ENCODE peak calls at places on chromosome 22, in four cellular contexts. P is K562, Y is HepG2, L is GM12878. R is an unnamed sample.

GRCh38 chr22:33743756-33744155 is 176.5 kb downstream of the LARGE1 start:
- DNase-seq in P (no peak), Y (no peak), L (peak), R (no peak)

GRCh38 chr22:48103126-48103875 is 1340.9 kb downstream of the TBC1D22A start:
- DNase-seq in P (no peak), Y (no peak), L (no peak), R (no peak)

GRCh38 chr22:48356731-48357130 is 1470.9 kb downstream of the BRD1 start:
- DNase-seq in P (no peak), Y (no peak), L (no peak), R (no peak)

GRCh38 chr22:17570851-17571631 is 7.7 kb downstream of the SLC25A18 start:
- DNase-seq in P (no peak), Y (no peak), L (no peak), R (no peak)

GRCh38 chr22:27952091-27952490 is 33.0 kb upstream of the PITPNB start:
- DNase-seq in P (no peak), Y (no peak), L (no peak), R (no peak)

GRCh38 chr22:28247114-28247513 is 328.1 kb upstream of the PITPNB start:
- DNase-seq in P (no peak), Y (no peak), L (no peak), R (no peak)

GRCh38 chr22:32824531-32825315 is 23.2 kb downstream of the TIMP3 start:
- DNase-seq in P (no peak), Y (no peak), L (no peak), R (no peak)

GRCh38 chr22:21856197-21856596 is 11.2 kb downstream of the MAPK1 start:
- DNase-seq in P (peak), Y (no peak), L (no peak), R (no peak)

GRCh38 chr22:19579113-19579811 is 55.1 kb upstream of the CLDN5 start:
- DNase-seq in P (peak), Y (no peak), L (no peak), R (no peak)

GRCh38 chr22:23533771-23534191 is 46.3 kb downstream of the IGLL1 start:
- DNase-seq in P (peak), Y (no peak), L (no peak), R (no peak)

GRCh38 chr22:45036154-45036553 is 26.3 kb upstream of the PHF21B start:
- DNase-seq in P (no peak), Y (no peak), L (no peak), R (no peak)

GRCh38 chr22:39663751-39664150 is 93.2 kb downstream of the CACNA1I start:
- DNase-seq in P (no peak), Y (no peak), L (no peak), R (no peak)

GRCh38 chr22:40043086-40043485 is 48.3 kb downstream of the FAM83F start:
- DNase-seq in P (no peak), Y (no peak), L (no peak), R (no peak)

GRCh38 chr22:27504360-27504759 is 297.2 kb downstream of the MN1 start:
- DNase-seq in P (no peak), Y (no peak), L (no peak), R (no peak)

GRCh38 chr22:26547426-26547825 is 35.2 kb upstream of the TFIP11 start:
- DNase-seq in P (no peak), Y (no peak), L (no peak), R (no peak)

GRCh38 chr22:48337957-48338792 is 1489.5 kb downstream of the BRD1 start:
- DNase-seq in P (no peak), Y (no peak), L (no peak), R (no peak)

GRCh38 chr22:20647586-20648305 is 126.2 kb upstream of the SERPIND1 start:
- DNase-seq in P (no peak), Y (no peak), L (no peak), R (no peak)

GRCh38 chr22:50544746-50545253 is 899 bp upstream of the KLHDC7B start:
- DNase-seq in P (no peak), Y (no peak), L (no peak), R (no peak)
- TF ChIP-seq TARDBP in P (no peak), Y (no peak), L (no peak), R (no peak)

DNA sequence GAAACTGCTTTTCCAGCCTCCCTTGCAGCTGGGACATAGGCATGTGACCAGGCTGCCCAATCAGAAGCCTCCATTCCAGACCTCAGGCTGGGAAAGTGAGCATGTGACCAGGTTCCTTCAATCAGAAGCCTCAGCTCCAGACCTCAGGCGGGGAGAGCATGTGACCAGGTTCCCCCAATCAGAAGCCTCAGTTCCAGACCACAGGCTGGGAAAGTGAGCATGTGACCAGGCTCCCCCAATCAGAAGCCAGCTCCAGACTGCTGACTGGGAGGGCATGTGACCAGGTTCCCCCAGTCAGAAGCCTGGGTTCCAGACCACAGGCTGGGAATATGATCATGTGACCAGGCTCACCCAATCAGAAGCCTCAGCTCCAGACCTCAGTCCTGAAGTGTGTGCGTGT is 11.7 kb upstream of the IL2RB start:
- DNase-seq in P (peak), Y (peak), L (no peak), R (peak)
- TF ChIP-seq TARDBP in P (no peak), Y (no peak), L (no peak), R (no peak)

DNA sequence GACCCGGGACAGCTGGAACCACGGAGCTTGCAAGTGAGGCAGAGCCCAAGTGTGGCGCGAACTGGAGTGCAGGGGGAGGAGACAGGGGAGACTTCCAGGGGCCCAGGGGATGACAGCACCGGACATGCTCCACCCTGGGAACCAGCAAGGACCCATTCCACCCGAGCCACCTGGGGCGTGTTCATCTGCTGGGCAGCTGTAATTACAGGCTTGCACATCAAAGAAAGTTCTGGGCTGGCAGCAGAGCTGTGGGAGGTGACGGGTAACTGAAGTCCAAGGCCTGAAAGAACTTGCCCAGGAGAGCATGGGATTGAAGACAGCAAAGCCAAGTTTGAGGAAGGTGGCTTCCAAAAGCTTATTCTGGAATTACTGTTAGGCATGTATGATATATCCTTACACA is 16.3 kb downstream of the CERK start:
- DNase-seq in P (no peak), Y (no peak), L (no peak), R (no peak)
- TF ChIP-seq TARDBP in P (no peak), Y (no peak), L (no peak), R (no peak)

GRCh38 chr22:30243671-30244465 is 2.7 kb downstream of the LIF start:
- DNase-seq in P (no peak), Y (no peak), L (no peak), R (no peak)

GRCh38 chr22:30239421-30240405 is 6.8 kb downstream of the LIF start:
- DNase-seq in P (no peak), Y (no peak), L (no peak), R (no peak)

GRCh38 chr22:30240541-30241417 is 5.8 kb downstream of the LIF start:
- DNase-seq in P (no peak), Y (no peak), L (no peak), R (no peak)

GRCh38 chr22:30238661-30239420 is 7.7 kb downstream of the LIF start:
- DNase-seq in P (peak), Y (no peak), L (no peak), R (no peak)

GRCh38 chr22:30241576-30242371 is 4.8 kb downstream of the LIF start:
- DNase-seq in P (no peak), Y (no peak), L (no peak), R (no peak)
- TF ChIP-seq TARDBP in P (no peak), Y (no peak), L (no peak), R (no peak)

DNA sequence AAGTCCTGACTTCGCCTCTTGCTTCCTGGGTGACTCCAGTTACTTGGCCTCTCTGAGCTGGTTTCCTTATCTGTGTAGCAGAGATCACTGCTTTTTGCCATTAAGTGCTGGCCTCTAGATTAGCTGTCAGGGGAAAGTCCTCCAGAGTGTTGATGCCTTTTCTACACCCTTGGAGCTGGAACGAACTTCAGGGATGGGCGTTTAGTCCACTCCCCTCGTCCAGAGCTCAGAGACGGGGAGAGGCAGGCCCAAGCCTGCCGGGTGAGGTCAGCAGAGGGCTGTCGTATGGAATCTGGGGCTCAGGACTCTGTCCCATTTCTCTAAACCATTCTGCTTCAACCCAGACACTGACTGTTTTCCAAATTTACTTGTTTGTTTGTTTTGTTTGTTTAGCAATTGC is 75.0 kb downstream of the KIAA1671 start:
- DNase-seq in P (no peak), Y (no peak), L (no peak), R (no peak)
- TF ChIP-seq TARDBP in P (no peak), Y (no peak), L (no peak), R (no peak)

GRCh38 chr22:29720824-29721323 is 1.1 kb downstream of the CABP7 start:
- DNase-seq in P (no peak), Y (no peak), L (no peak), R (no peak)

GRCh38 chr22:29722587-29722986 is 2.8 kb downstream of the CABP7 start:
- DNase-seq in P (no peak), Y (no peak), L (no peak), R (no peak)

GRCh38 chr22:29723766-29724165 is 4.0 kb downstream of the CABP7 start:
- DNase-seq in P (no peak), Y (no peak), L (no peak), R (no peak)

GRCh38 chr22:29719894-29720645 is at the start of gene CABP7:
- DNase-seq in P (peak), Y (no peak), L (no peak), R (peak)

DNA sequence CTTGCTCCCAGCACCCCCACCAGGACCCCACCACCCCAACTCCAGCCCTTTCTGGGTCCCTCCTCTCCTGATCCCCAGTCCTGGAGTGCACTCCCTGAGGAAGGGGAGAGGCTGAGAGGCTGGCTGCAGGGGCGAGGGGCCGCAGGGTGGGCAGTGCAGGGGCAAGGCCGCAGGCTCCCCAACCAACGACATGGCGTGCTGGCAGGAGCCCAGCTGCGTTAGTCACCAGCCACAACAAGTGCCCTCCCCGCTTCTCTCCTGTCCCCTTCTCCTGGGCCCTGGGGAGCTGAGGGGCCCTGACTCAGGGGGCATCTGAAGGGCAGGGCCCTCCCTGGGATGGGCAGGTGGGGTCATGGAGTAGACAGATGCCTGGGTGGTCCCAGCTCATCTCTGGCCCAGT is 2.3 kb downstream of the CABP7 start:
- DNase-seq in P (no peak), Y (no peak), L (no peak), R (no peak)
- TF ChIP-seq TARDBP in P (no peak), Y (no peak), L (no peak), R (no peak)

R was measured in HEK293T.